ENCODE peak calls at places on chromosomes 13 and 19, in six cellular contexts. U, H, L, F, V and I are unnamed samples.

GRCh38 chr19:6677924-6678689 is 8.1 kb upstream of the TNFSF14 start:
- DNase-seq in V (no peak), L (no peak), H (no peak), F (peak; percentile 41), U (no peak), I (no peak)

GRCh38 chr13:50275392-50276063 is 260.3 kb downstream of the KCNRG start:
- DNase-seq in F (no peak), L (no peak), U (no peak), V (peak; percentile 19), H (no peak), I (no peak)

GRCh38 chr13:35858665-35859064 is 272.5 kb downstream of the DCLK1 start:
- DNase-seq in L (no peak), U (no peak), H (no peak), F (no peak), V (no peak), I (no peak)

GRCh38 chr19:54209748-54210494 is 9.3 kb downstream of the RPS9 start:
- DNase-seq in V (peak; percentile 93), H (peak; percentile 95), F (no peak), L (peak; percentile 82), U (no peak), I (peak; percentile 94)

GRCh38 chr13:40109324-40109958 is 454.0 kb downstream of the COG6 start:
- DNase-seq in F (no peak), U (no peak), L (no peak), H (no peak), V (no peak), I (no peak)

GRCh38 chr13:29402168-29402621 is 193.3 kb downstream of the SLC7A1 start:
- DNase-seq in L (no peak), F (no peak), U (no peak), V (peak; percentile 21), H (no peak), I (no peak)

GRCh38 chr13:39900106-39900750 is 244.8 kb downstream of the COG6 start:
- DNase-seq in F (no peak), H (no peak), L (no peak), U (no peak), V (peak; percentile 9), I (no peak)

GRCh38 chr13:97372929-97373328 is 61.0 kb upstream of the RAP2A start:
- DNase-seq in U (no peak), V (peak; percentile 84), H (no peak), F (no peak), L (peak; percentile 16), I (no peak)

GRCh38 chr19:18672606-18673337 is 10.7 kb upstream of the CRTC1 start:
- DNase-seq in L (no peak), U (no peak), V (no peak), F (no peak), H (no peak), I (no peak)

GRCh38 chr19:1213391-1214286 is 8.1 kb downstream of the STK11 start:
- DNase-seq in L (no peak), U (no peak), H (peak; percentile 37), F (peak; percentile 21), V (peak; percentile 70), I (peak; percentile 74)

GRCh38 chr13:87671824-87672603 is 843 bp downstream of the SLITRK5 start:
- DNase-seq in H (no peak), U (no peak), F (no peak), L (peak; percentile 39), V (peak; percentile 61), I (no peak)

GRCh38 chr13:60448907-60449510 is 52.0 kb downstream of the TDRD3 start:
- DNase-seq in U (no peak), H (peak; percentile 70), L (no peak), F (no peak), V (peak; percentile 73), I (no peak)

GRCh38 chr13:67299731-67300130 is 69.6 kb upstream of the PCDH9 start:
- DNase-seq in L (no peak), H (no peak), V (no peak), U (no peak), F (no peak), I (no peak)

GRCh38 chr19:55080121-55080914 is 4.6 kb downstream of the EPS8L1 start:
- DNase-seq in F (peak; percentile 54), H (no peak), L (no peak), V (peak; percentile 82), U (peak; percentile 65), I (no peak)

GRCh38 chr13:26460652-26461051 is 96.8 kb upstream of the WASF3 start:
- DNase-seq in H (peak; percentile 50), U (no peak), V (peak; percentile 62), L (no peak), F (no peak), I (peak; percentile 79)

GRCh38 chr19:35780717-35781116 is 5.4 kb downstream of the ARHGAP33 start:
- DNase-seq in U (no peak), L (no peak), H (no peak), F (no peak), V (no peak), I (no peak)

GRCh38 chr19:2254052-2254872 is 2.0 kb downstream of the JSRP1 start:
- DNase-seq in L (no peak), V (peak; percentile 83), F (no peak), U (no peak), H (no peak), I (no peak)

GRCh38 chr19:32824906-32825608 is 44.5 kb downstream of the SLC7A9 start:
- DNase-seq in V (peak; percentile 67), L (no peak), U (no peak), F (no peak), H (no peak), I (no peak)

GRCh38 chr19:11187409-11187808 is 9.9 kb downstream of the KANK2 start:
- DNase-seq in V (no peak), U (no peak), L (no peak), H (no peak), F (no peak), I (no peak)

GRCh38 chr13:100131863-100132574 is 43.1 kb downstream of the PCCA start:
- DNase-seq in V (no peak), U (peak; percentile 32), F (no peak), L (no peak), H (no peak), I (no peak)

GRCh38 chr19:43773725-43774102 is 7.1 kb downstream of the KCNN4 start:
- DNase-seq in H (no peak), F (no peak), V (no peak), U (no peak), L (no peak), I (no peak)

GRCh38 chr13:43031881-43032280 is 8.5 kb downstream of the DNAJC15 start:
- DNase-seq in U (no peak), L (no peak), F (no peak), V (no peak), H (no peak), I (no peak)

GRCh38 chr19:6066661-6067646 is 43.3 kb downstream of the RFX2 start:
- DNase-seq in U (no peak), H (peak; percentile 88), V (peak; percentile 99), L (peak; percentile 82), F (peak; percentile 27), I (peak; percentile 99)